ENCODE peak calls at places on chromosomes 1 and 21, in six cellular contexts. One of them, this sample, is unnamed.

GRCh38 chr1:64470670-64471217 is 815 bp downstream of the CACHD1 start:
- DNase-seq in dorsolateral prefrontal cortex: peak
- DNase-seq in GM12865: peak
- DNase-seq in right lobe of liver: peak
- DNase-seq in left ventricle myocardium inferior: peak
- DNase-seq in Peyer's patch: peak
- DNase-seq in this sample: no peak

GRCh38 chr1:33302325-33302724 is 18.6 kb downstream of the A3GALT2 start:
- DNase-seq in dorsolateral prefrontal cortex: no peak
- DNase-seq in GM12865: peak
- DNase-seq in right lobe of liver: no peak
- DNase-seq in left ventricle myocardium inferior: no peak
- DNase-seq in Peyer's patch: peak
- DNase-seq in this sample: no peak

GRCh38 chr1:2074944-2075740 is 24.9 kb downstream of the PRKCZ start:
- DNase-seq in dorsolateral prefrontal cortex: no peak
- DNase-seq in GM12865: no peak
- DNase-seq in right lobe of liver: no peak
- DNase-seq in left ventricle myocardium inferior: no peak
- DNase-seq in Peyer's patch: no peak
- DNase-seq in this sample: no peak

GRCh38 chr1:1084372-1085170 is 10.5 kb upstream of the RNF223 start:
- DNase-seq in dorsolateral prefrontal cortex: no peak
- DNase-seq in GM12865: no peak
- DNase-seq in right lobe of liver: peak
- DNase-seq in left ventricle myocardium inferior: peak
- DNase-seq in Peyer's patch: no peak
- DNase-seq in this sample: no peak

GRCh38 chr1:19338323-19338762 is 26.2 kb downstream of the SLC66A1 start:
- DNase-seq in dorsolateral prefrontal cortex: no peak
- DNase-seq in GM12865: no peak
- DNase-seq in right lobe of liver: peak
- DNase-seq in left ventricle myocardium inferior: no peak
- DNase-seq in Peyer's patch: peak
- DNase-seq in this sample: no peak

GRCh38 chr21:42164818-42165217 is 54.1 kb upstream of the ABCG1 start:
- DNase-seq in dorsolateral prefrontal cortex: no peak
- DNase-seq in GM12865: no peak
- DNase-seq in right lobe of liver: no peak
- DNase-seq in left ventricle myocardium inferior: no peak
- DNase-seq in Peyer's patch: no peak
- DNase-seq in this sample: no peak

GRCh38 chr1:165330483-165330882 is 26.0 kb downstream of the LMX1A start:
- DNase-seq in dorsolateral prefrontal cortex: no peak
- DNase-seq in GM12865: no peak
- DNase-seq in right lobe of liver: no peak
- DNase-seq in left ventricle myocardium inferior: no peak
- DNase-seq in Peyer's patch: no peak
- DNase-seq in this sample: no peak

GRCh38 chr1:24849653-24850295 is 80.3 kb downstream of the RUNX3 start:
- DNase-seq in dorsolateral prefrontal cortex: no peak
- DNase-seq in GM12865: peak
- DNase-seq in right lobe of liver: no peak
- DNase-seq in left ventricle myocardium inferior: no peak
- DNase-seq in Peyer's patch: peak
- DNase-seq in this sample: no peak

GRCh38 chr1:115874929-115875328 is 34.0 kb upstream of the NHLH2 start:
- DNase-seq in dorsolateral prefrontal cortex: no peak
- DNase-seq in GM12865: no peak
- DNase-seq in right lobe of liver: no peak
- DNase-seq in left ventricle myocardium inferior: no peak
- DNase-seq in Peyer's patch: no peak
- DNase-seq in this sample: no peak

GRCh38 chr1:1283821-1284220 is 3.6 kb downstream of the SCNN1D start:
- DNase-seq in dorsolateral prefrontal cortex: no peak
- DNase-seq in GM12865: peak
- DNase-seq in right lobe of liver: no peak
- DNase-seq in left ventricle myocardium inferior: no peak
- DNase-seq in Peyer's patch: no peak
- DNase-seq in this sample: no peak

GRCh38 chr21:44329086-44329889 is 9.9 kb downstream of the CFAP410 start:
- DNase-seq in dorsolateral prefrontal cortex: no peak
- DNase-seq in GM12865: no peak
- DNase-seq in right lobe of liver: no peak
- DNase-seq in left ventricle myocardium inferior: no peak
- DNase-seq in Peyer's patch: no peak
- DNase-seq in this sample: no peak

GRCh38 chr1:243580072-243580471 is 270.0 kb downstream of the AKT3 start:
- DNase-seq in dorsolateral prefrontal cortex: no peak
- DNase-seq in GM12865: no peak
- DNase-seq in right lobe of liver: no peak
- DNase-seq in left ventricle myocardium inferior: no peak
- DNase-seq in Peyer's patch: no peak
- DNase-seq in this sample: no peak

GRCh38 chr1:201377611-201378092 is at the start of gene TNNT2:
- DNase-seq in dorsolateral prefrontal cortex: no peak
- DNase-seq in GM12865: no peak
- DNase-seq in right lobe of liver: no peak
- DNase-seq in left ventricle myocardium inferior: peak
- DNase-seq in Peyer's patch: no peak
- DNase-seq in this sample: no peak

GRCh38 chr1:40143891-40144575 is 17.2 kb upstream of the RLF start:
- DNase-seq in dorsolateral prefrontal cortex: peak
- DNase-seq in GM12865: peak
- DNase-seq in right lobe of liver: no peak
- DNase-seq in left ventricle myocardium inferior: no peak
- DNase-seq in Peyer's patch: peak
- DNase-seq in this sample: peak

GRCh38 chr1:32240140-32240951 is 6.7 kb upstream of the FAM167B start:
- DNase-seq in dorsolateral prefrontal cortex: peak
- DNase-seq in GM12865: peak
- DNase-seq in right lobe of liver: peak
- DNase-seq in left ventricle myocardium inferior: peak
- DNase-seq in Peyer's patch: peak
- DNase-seq in this sample: peak

GRCh38 chr1:168116327-168116799 is 20.4 kb downstream of the GPR161 start:
- DNase-seq in dorsolateral prefrontal cortex: no peak
- DNase-seq in GM12865: no peak
- DNase-seq in right lobe of liver: no peak
- DNase-seq in left ventricle myocardium inferior: no peak
- DNase-seq in Peyer's patch: peak
- DNase-seq in this sample: no peak

GRCh38 chr1:232381676-232382075 is 248.3 kb downstream of the SIPA1L2 start:
- DNase-seq in dorsolateral prefrontal cortex: no peak
- DNase-seq in GM12865: no peak
- DNase-seq in right lobe of liver: no peak
- DNase-seq in left ventricle myocardium inferior: no peak
- DNase-seq in Peyer's patch: no peak
- DNase-seq in this sample: no peak

GRCh38 chr1:193019442-193020026 is 39.6 kb downstream of the UCHL5 start:
- DNase-seq in dorsolateral prefrontal cortex: no peak
- DNase-seq in GM12865: peak
- DNase-seq in right lobe of liver: no peak
- DNase-seq in left ventricle myocardium inferior: no peak
- DNase-seq in Peyer's patch: no peak
- DNase-seq in this sample: no peak

GRCh38 chr1:212557739-212558664 is 50.6 kb upstream of the ATF3 start:
- DNase-seq in dorsolateral prefrontal cortex: peak
- DNase-seq in GM12865: no peak
- DNase-seq in right lobe of liver: peak
- DNase-seq in left ventricle myocardium inferior: peak
- DNase-seq in Peyer's patch: peak
- DNase-seq in this sample: no peak

GRCh38 chr21:31133243-31133830 is 95.1 kb upstream of the KRTAP19-8 start:
- DNase-seq in dorsolateral prefrontal cortex: no peak
- DNase-seq in GM12865: no peak
- DNase-seq in right lobe of liver: no peak
- DNase-seq in left ventricle myocardium inferior: no peak
- DNase-seq in Peyer's patch: no peak
- DNase-seq in this sample: no peak

GRCh38 chr1:235984041-235984820 is 80.7 kb downstream of the NID1 start:
- DNase-seq in dorsolateral prefrontal cortex: no peak
- DNase-seq in GM12865: no peak
- DNase-seq in right lobe of liver: no peak
- DNase-seq in left ventricle myocardium inferior: no peak
- DNase-seq in Peyer's patch: no peak
- DNase-seq in this sample: no peak

GRCh38 chr1:16111771-16112557 is 38.5 kb upstream of the FAM131C start:
- DNase-seq in dorsolateral prefrontal cortex: no peak
- DNase-seq in GM12865: no peak
- DNase-seq in right lobe of liver: no peak
- DNase-seq in left ventricle myocardium inferior: no peak
- DNase-seq in Peyer's patch: no peak
- DNase-seq in this sample: no peak

GRCh38 chr21:38821248-38821647 is 15.5 kb downstream of the ETS2 start:
- DNase-seq in dorsolateral prefrontal cortex: no peak
- DNase-seq in GM12865: no peak
- DNase-seq in right lobe of liver: no peak
- DNase-seq in left ventricle myocardium inferior: no peak
- DNase-seq in Peyer's patch: no peak
- DNase-seq in this sample: no peak

GRCh38 chr1:27774654-27775053 is 1.6 kb downstream of the STX12 start:
- DNase-seq in dorsolateral prefrontal cortex: no peak
- DNase-seq in GM12865: no peak
- DNase-seq in right lobe of liver: no peak
- DNase-seq in left ventricle myocardium inferior: no peak
- DNase-seq in Peyer's patch: no peak
- DNase-seq in this sample: no peak

GRCh38 chr1:104636581-104636980 is 886.9 kb downstream of the AMY1C start:
- DNase-seq in dorsolateral prefrontal cortex: no peak
- DNase-seq in GM12865: no peak
- DNase-seq in right lobe of liver: no peak
- DNase-seq in left ventricle myocardium inferior: no peak
- DNase-seq in Peyer's patch: no peak
- DNase-seq in this sample: no peak
- TF ChIP-seq CTCF in dorsolateral prefrontal cortex: no peak
- TF ChIP-seq CTCF in GM12865: no peak
- TF ChIP-seq CTCF in right lobe of liver: no peak
- TF ChIP-seq CTCF in left ventricle myocardium inferior: no peak
- TF ChIP-seq CTCF in Peyer's patch: no peak
- TF ChIP-seq CTCF in this sample: no peak

GRCh38 chr1:191831572-191831971 is 326.7 kb upstream of the RGS18 start:
- DNase-seq in dorsolateral prefrontal cortex: no peak
- DNase-seq in GM12865: peak
- DNase-seq in right lobe of liver: no peak
- DNase-seq in left ventricle myocardium inferior: no peak
- DNase-seq in Peyer's patch: no peak
- DNase-seq in this sample: no peak
- TF ChIP-seq CTCF in dorsolateral prefrontal cortex: no peak
- TF ChIP-seq CTCF in GM12865: peak
- TF ChIP-seq CTCF in right lobe of liver: no peak
- TF ChIP-seq CTCF in left ventricle myocardium inferior: no peak
- TF ChIP-seq CTCF in Peyer's patch: no peak
- TF ChIP-seq CTCF in this sample: no peak

DNA sequence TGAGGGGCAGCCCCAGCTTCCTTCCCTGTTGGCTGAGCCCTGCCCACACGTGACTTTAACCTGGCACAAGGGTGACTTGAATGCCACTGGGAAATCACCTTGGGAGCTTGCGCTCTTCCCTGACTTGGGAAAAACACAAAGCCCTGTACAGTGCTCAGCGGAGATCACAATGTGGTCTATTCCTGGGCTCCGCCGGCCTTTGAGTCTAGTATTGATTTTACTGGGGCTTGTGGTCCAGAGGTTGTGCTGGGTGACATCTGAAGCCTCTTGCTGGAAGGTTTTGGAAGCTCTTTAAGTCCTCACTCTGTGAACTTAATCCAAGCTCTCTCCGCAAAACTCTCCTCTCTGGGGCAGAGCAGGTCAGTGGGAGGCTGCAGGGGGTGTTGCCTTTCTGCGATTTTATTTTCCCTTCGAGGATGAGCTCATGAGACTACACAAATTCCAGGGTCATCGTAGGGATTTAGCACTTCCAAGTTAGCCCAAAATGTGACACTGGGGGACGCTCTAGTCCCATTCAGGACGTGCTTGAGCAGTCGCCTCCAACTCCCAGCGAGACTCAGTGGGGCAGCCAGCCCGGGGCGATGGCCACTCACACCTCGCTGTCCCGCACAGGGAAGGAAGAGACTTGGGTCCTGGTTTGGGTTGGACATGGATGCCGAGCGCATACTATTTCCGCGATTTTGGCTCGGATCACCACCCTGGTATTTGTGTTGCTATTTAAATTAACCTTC is 291.9 kb upstream of the AJAP1 start:
- DNase-seq in dorsolateral prefrontal cortex: no peak
- DNase-seq in GM12865: no peak
- DNase-seq in right lobe of liver: no peak
- DNase-seq in left ventricle myocardium inferior: no peak
- DNase-seq in Peyer's patch: no peak
- DNase-seq in this sample: no peak
- TF ChIP-seq CTCF in dorsolateral prefrontal cortex: no peak
- TF ChIP-seq CTCF in GM12865: no peak
- TF ChIP-seq CTCF in right lobe of liver: no peak
- TF ChIP-seq CTCF in left ventricle myocardium inferior: no peak
- TF ChIP-seq CTCF in Peyer's patch: no peak
- TF ChIP-seq CTCF in this sample: no peak

DNA sequence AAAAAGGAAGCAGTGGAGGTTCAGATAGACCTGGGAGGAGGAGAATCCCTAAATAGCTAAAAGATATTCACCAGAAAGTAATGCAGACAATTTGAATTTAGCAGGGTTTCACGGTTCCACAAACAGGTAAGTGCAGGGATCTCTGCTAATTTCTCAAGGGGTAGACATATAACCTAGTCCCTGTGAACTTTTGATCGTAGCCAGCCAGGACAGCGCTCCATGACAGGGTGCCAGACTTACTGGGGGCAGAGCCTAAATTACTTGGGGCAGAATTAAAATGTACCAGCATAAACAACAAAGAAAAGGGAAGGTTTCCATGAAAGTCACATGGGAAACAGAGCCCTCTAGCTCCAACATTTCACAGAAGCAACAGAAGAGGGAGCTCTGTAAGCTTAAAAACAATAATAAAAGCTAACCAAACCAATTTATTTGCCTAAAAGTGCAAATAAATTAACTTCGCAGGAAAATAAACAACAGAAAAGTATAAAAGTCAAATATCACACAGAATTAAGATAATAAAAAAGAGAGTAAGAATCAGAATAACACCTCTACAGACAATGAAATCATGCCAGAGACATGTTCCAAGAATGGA is 198.3 kb downstream of the DUSP10 start:
- DNase-seq in dorsolateral prefrontal cortex: no peak
- DNase-seq in GM12865: peak
- DNase-seq in right lobe of liver: no peak
- DNase-seq in left ventricle myocardium inferior: no peak
- DNase-seq in Peyer's patch: no peak
- DNase-seq in this sample: no peak
- TF ChIP-seq CTCF in dorsolateral prefrontal cortex: peak
- TF ChIP-seq CTCF in GM12865: peak
- TF ChIP-seq CTCF in right lobe of liver: peak
- TF ChIP-seq CTCF in left ventricle myocardium inferior: peak
- TF ChIP-seq CTCF in Peyer's patch: no peak
- TF ChIP-seq CTCF in this sample: no peak